ENCODE peak calls at places on chromosomes 1 and 21, in ten cellular contexts. W, V, K, X, N, O, Z, E, J and Q are unnamed samples.

GRCh38 chr1:113269577-113269976 is 120.7 kb upstream of the MAGI3 start:
- DNase-seq in W (no peak), V (no peak), K (no peak), X (no peak), N (no peak), O (no peak), Z (no peak), E (no peak), J (no peak), Q (no peak)

GRCh38 chr21:18950045-18950740 is 546.6 kb upstream of the TMPRSS15 start:
- DNase-seq in W (no peak), V (no peak), K (no peak), X (no peak), N (no peak), O (no peak), Z (no peak), E (no peak), J (no peak), Q (no peak)

GRCh38 chr1:30332100-30333094 is 391.0 kb downstream of the MATN1 start:
- DNase-seq in W (no peak), V (no peak), K (no peak), X (no peak), N (no peak), O (no peak), Z (no peak), E (no peak), J (no peak), Q (no peak)

GRCh38 chr1:48341221-48341620 is 118.7 kb downstream of the SLC5A9 start:
- DNase-seq in W (no peak), V (no peak), K (no peak), X (no peak), N (no peak), O (no peak), Z (no peak), E (no peak), J (no peak), Q (no peak)

GRCh38 chr1:74468982-74469603 is 43.3 kb downstream of the LRRC53 start:
- DNase-seq in W (peak; percentile 1), V (no peak), K (peak; percentile 66), X (peak; percentile 29), N (peak; percentile 61), O (no peak), Z (no peak), E (no peak), J (peak; percentile 30), Q (peak; percentile 67)

GRCh38 chr21:27067226-27067625 is 100.3 kb upstream of the ADAMTS5 start:
- DNase-seq in W (no peak), V (no peak), K (no peak), X (no peak), N (no peak), O (no peak), Z (no peak), E (no peak), J (no peak), Q (no peak)

GRCh38 chr1:2584822-2585317 is 1.7 kb upstream of the PRXL2B start:
- DNase-seq in W (no peak), V (no peak), K (no peak), X (no peak), N (no peak), O (no peak), Z (no peak), E (peak; percentile 25), J (no peak), Q (no peak)

GRCh38 chr1:46900401-46900800 is 40.9 kb downstream of the CYP4A11 start:
- DNase-seq in W (no peak), V (no peak), K (no peak), X (no peak), N (no peak), O (no peak), Z (no peak), E (no peak), J (no peak), Q (no peak)

GRCh38 chr1:66768935-66769334 is 16.7 kb downstream of the DYNLT5 start:
- DNase-seq in W (no peak), V (no peak), K (no peak), X (no peak), N (no peak), O (no peak), Z (no peak), E (no peak), J (no peak), Q (no peak)

GRCh38 chr1:33255347-33256311 is 663 bp upstream of the ZNF362 start:
- DNase-seq in W (peak; percentile 48), V (peak; percentile 88), K (peak; percentile 44), X (no peak), N (peak; percentile 35), O (peak; percentile 13), Z (no peak), E (peak; percentile 86), J (no peak), Q (peak; percentile 6)

GRCh38 chr1:158506369-158506987 is 34.5 kb downstream of the OR10R2 start:
- DNase-seq in W (no peak), V (no peak), K (peak; percentile 38), X (peak; percentile 36), N (no peak), O (no peak), Z (peak; percentile 4), E (peak; percentile 38), J (peak; percentile 16), Q (peak; percentile 74)

GRCh38 chr21:32826317-32827167 is 55.0 kb upstream of the PAXBP1 start:
- DNase-seq in W (peak; percentile 20), V (peak; percentile 59), K (peak; percentile 63), X (peak; percentile 10), N (peak; percentile 55), O (no peak), Z (no peak), E (no peak), J (peak; percentile 67), Q (peak; percentile 85)

GRCh38 chr1:206658264-206658980 is 23.1 kb downstream of the DYRK3 start:
- DNase-seq in W (peak; percentile 26), V (no peak), K (peak; percentile 30), X (no peak), N (peak; percentile 27), O (no peak), Z (peak; percentile 28), E (peak; percentile 64), J (peak; percentile 95), Q (peak; percentile 78)

GRCh38 chr1:112054504-112054903 is 65.0 kb upstream of the KCND3 start:
- DNase-seq in W (no peak), V (no peak), K (no peak), X (no peak), N (no peak), O (no peak), Z (no peak), E (no peak), J (no peak), Q (no peak)

GRCh38 chr1:17829579-17829978 is 74.4 kb downstream of the ACTL8 start:
- DNase-seq in W (no peak), V (no peak), K (no peak), X (no peak), N (no peak), O (no peak), Z (no peak), E (peak; percentile 86), J (no peak), Q (no peak)

GRCh38 chr1:25806418-25806817 is 6.4 kb downstream of the SELENON start:
- DNase-seq in W (no peak), V (no peak), K (no peak), X (no peak), N (peak; percentile 43), O (no peak), Z (no peak), E (peak; percentile 61), J (no peak), Q (no peak)

GRCh38 chr21:37582613-37583012 is 216.0 kb downstream of the DYRK1A start:
- DNase-seq in W (peak; percentile 76), V (no peak), K (peak; percentile 31), X (peak; percentile 35), N (peak; percentile 73), O (no peak), Z (no peak), E (no peak), J (peak; percentile 77), Q (peak; percentile 87)